ENCODE peak calls at places on chromosomes 6 and 20, in seven cellular contexts. O is MM.1S, P is ascending aorta, T is HCT116, N is spleen, C is GM23248, V is breast epithelium. H is an unnamed sample.

GRCh38 chr20:48945840-48946514 is 24.5 kb downstream of the ARFGEF2 start:
- DNase-seq in O (no peak), P (no peak), T (peak; percentile 81), N (no peak), C (peak; percentile 58), V (peak; percentile 83), H (no peak)

GRCh38 chr6:107820571-107821261 is 3.4 kb downstream of the SCML4 start:
- DNase-seq in O (no peak), P (no peak), T (no peak), N (no peak), C (peak; percentile 50), V (no peak), H (no peak)

GRCh38 chr6:41602864-41603608 is 35.2 kb upstream of the MDFI start:
- DNase-seq in O (peak; percentile 64), P (no peak), T (peak; percentile 81), N (peak; percentile 90), C (peak; percentile 87), V (peak; percentile 79), H (peak; percentile 89)

GRCh38 chr6:164290101-164290500 is 875.6 kb downstream of the QKI start:
- DNase-seq in O (no peak), P (no peak), T (no peak), N (no peak), C (no peak), V (no peak), H (no peak)

GRCh38 chr6:167892835-167893234 is 66.1 kb downstream of the AFDN start:
- DNase-seq in O (no peak), P (no peak), T (no peak), N (no peak), C (no peak), V (no peak), H (no peak)

GRCh38 chr6:99031957-99032356 is 84.2 kb upstream of the FBXL4 start:
- DNase-seq in O (no peak), P (no peak), T (no peak), N (no peak), C (no peak), V (no peak), H (no peak)

GRCh38 chr6:82246802-82247633 is 526 bp downstream of the IBTK start:
- DNase-seq in O (peak; percentile 36), P (no peak), T (peak; percentile 36), N (no peak), C (peak; percentile 79), V (peak; percentile 60), H (no peak)

GRCh38 chr20:62804632-62805364 is at the start of gene OGFR:
- DNase-seq in O (peak; percentile 65), P (no peak), T (no peak), N (peak; percentile 94), C (peak; percentile 74), V (no peak), H (peak; percentile 91)

GRCh38 chr6:79694623-79695311 is 63.6 kb downstream of the SH3BGRL2 start:
- DNase-seq in O (no peak), P (no peak), T (no peak), N (no peak), C (peak; percentile 37), V (no peak), H (no peak)

GRCh38 chr6:134810402-134810801 is 139.5 kb downstream of the ALDH8A1 start:
- DNase-seq in O (no peak), P (no peak), T (no peak), N (no peak), C (no peak), V (no peak), H (no peak)

GRCh38 chr6:156502969-156503504 is 274.1 kb upstream of the ARID1B start:
- DNase-seq in O (no peak), P (no peak), T (no peak), N (no peak), C (no peak), V (no peak), H (no peak)

GRCh38 chr6:3731700-3732099 is 19.8 kb downstream of the PXDC1 start:
- DNase-seq in O (no peak), P (no peak), T (no peak), N (peak; percentile 27), C (no peak), V (peak; percentile 52), H (no peak)

GRCh38 chr6:82701341-82701740 is 337.7 kb downstream of the TPBG start:
- DNase-seq in O (no peak), P (no peak), T (no peak), N (no peak), C (no peak), V (no peak), H (no peak)

GRCh38 chr6:62614442-62614841 is 328.4 kb upstream of the KHDRBS2 start:
- DNase-seq in O (no peak), P (no peak), T (no peak), N (no peak), C (no peak), V (no peak), H (no peak)

GRCh38 chr6:158815915-158816314 is 3.3 kb downstream of the EZR start:
- DNase-seq in O (no peak), P (no peak), T (no peak), N (no peak), C (no peak), V (no peak), H (no peak)
- H3K4me1 ChIP-seq in O (peaks cover 20% of the 10 kb centered on the region), P (peaks cover 19% of the 10 kb centered on the region), T (peaks cover 71% of the 10 kb centered on the region), N (peaks cover 57% of the 10 kb centered on the region), C (peaks cover 25% of the 10 kb centered on the region), V (no peaks in the 10 kb centered on the region), H (peaks cover 20% of the 10 kb centered on the region)

GRCh38 chr20:36153204-36153603 is 1.3 kb upstream of the EPB41L1 start:
- DNase-seq in O (no peak), P (no peak), T (no peak), N (no peak), C (no peak), V (no peak), H (peak; percentile 25)

GRCh38 chr20:36153754-36154695 is 515 bp upstream of the EPB41L1 start:
- DNase-seq in O (peak; percentile 62), P (peak; percentile 51), T (no peak), N (peak; percentile 87), C (peak; percentile 85), V (peak; percentile 90), H (peak; percentile 96)

GRCh38 chr20:36150847-36151539 is 3.5 kb upstream of the EPB41L1 start:
- DNase-seq in O (no peak), P (no peak), T (no peak), N (no peak), C (no peak), V (no peak), H (peak; percentile 54)

GRCh38 chr20:36150489-36150846 is 4.1 kb upstream of the EPB41L1 start:
- DNase-seq in O (no peak), P (no peak), T (no peak), N (no peak), C (no peak), V (no peak), H (no peak)

GRCh38 chr20:36152266-36152665 is 2.3 kb upstream of the EPB41L1 start:
- DNase-seq in O (no peak), P (no peak), T (no peak), N (no peak), C (no peak), V (no peak), H (peak; percentile 45)
- H3K27ac ChIP-seq in O (no peak overlapping the region), P (no peak overlapping the region), T (no peak overlapping the region), N (no peak overlapping the region), C (no peak overlapping the region), V (no peak overlapping the region), H (peak overlapping the region; percentile 59)

GRCh38 chr6:123640567-123641187 is 3.9 kb upstream of the TRDN start:
- DNase-seq in O (no peak), P (no peak), T (no peak), N (no peak), C (no peak), V (no peak), H (no peak)

GRCh38 chr6:123635567-123635966 is 1.2 kb downstream of the TRDN start:
- DNase-seq in O (no peak), P (no peak), T (no peak), N (no peak), C (no peak), V (no peak), H (no peak)

GRCh38 chr6:123635144-123635543 is 1.6 kb downstream of the TRDN start:
- DNase-seq in O (no peak), P (no peak), T (no peak), N (no peak), C (no peak), V (no peak), H (no peak)

GRCh38 chr6:123636771-123637170 is at the start of gene TRDN:
- DNase-seq in O (no peak), P (no peak), T (no peak), N (no peak), C (no peak), V (no peak), H (no peak)

DNA sequence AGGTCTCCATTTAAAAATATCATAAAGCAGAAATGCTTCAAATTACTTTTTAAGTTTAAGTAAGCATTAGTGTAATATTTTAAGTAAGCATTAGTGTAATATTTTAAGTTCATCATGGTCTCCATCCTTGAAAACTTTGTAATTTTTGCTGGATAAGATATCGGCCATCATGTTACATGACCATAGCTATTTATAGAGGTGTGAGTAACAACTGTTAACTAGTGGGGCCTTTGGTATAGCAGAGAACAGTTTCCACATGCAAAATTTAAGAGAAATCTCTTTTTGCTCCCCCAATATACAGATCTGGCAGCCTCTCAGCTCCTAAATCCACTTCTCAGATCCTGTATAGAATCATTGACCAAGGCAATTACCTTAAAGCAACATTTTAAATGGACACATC is 468 bp downstream of the TRDN start:
- DNase-seq in O (no peak), P (no peak), T (no peak), N (no peak), C (no peak), V (no peak), H (no peak)
- H3K4me3 ChIP-seq in O (no peak overlapping the region), P (no peak overlapping the region), T (no peak overlapping the region), N (no peak overlapping the region), C (no peak overlapping the region), V (no peak overlapping the region), H (no peak overlapping the region)

GRCh38 chr20:44693625-44694024 is 21.5 kb upstream of the CCN5 start:
- DNase-seq in O (no peak), P (no peak), T (no peak), N (no peak), C (no peak), V (no peak), H (no peak)

GRCh38 chr20:44690781-44691423 is 24.3 kb upstream of the CCN5 start:
- DNase-seq in O (no peak), P (no peak), T (no peak), N (no peak), C (peak; percentile 56), V (no peak), H (no peak)

GRCh38 chr20:44694159-44694558 is 21.0 kb upstream of the CCN5 start:
- DNase-seq in O (no peak), P (no peak), T (no peak), N (no peak), C (no peak), V (no peak), H (no peak)

GRCh38 chr20:44691424-44692423 is 23.4 kb upstream of the CCN5 start:
- DNase-seq in O (no peak), P (peak; percentile 58), T (no peak), N (no peak), C (peak; percentile 77), V (no peak), H (no peak)

DNA sequence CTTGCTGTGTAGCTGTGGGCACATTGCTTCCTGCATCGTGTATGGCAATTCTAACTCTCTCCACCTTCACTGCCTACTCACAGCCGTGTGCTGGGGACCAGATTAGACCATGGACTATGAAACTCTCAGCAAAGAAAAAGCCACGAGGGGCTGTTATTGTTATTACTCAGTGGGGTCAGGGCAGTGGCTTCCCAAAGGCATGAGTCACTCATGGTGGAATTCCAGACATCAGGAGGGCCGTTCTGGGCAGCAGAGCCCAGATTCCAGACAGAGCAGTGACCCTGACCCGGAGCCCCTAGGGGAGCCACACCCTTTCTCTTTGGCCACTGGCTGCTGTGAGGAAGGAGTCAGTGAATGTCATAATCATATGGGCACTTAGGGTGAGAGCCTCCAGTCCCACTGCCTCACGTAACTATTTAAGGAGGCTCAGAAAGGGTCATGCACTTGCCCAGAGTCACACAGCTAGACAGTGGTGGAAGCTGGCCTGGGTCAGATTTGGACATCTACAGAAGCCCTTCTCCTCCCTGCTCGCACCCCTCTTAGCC is 22.2 kb upstream of the CCN5 start:
- DNase-seq in O (no peak), P (peak; percentile 86), T (peak; percentile 71), N (no peak), C (peak; percentile 97), V (no peak), H (peak; percentile 94)
- H3K4me1 ChIP-seq in O (peaks cover 5% of the 10 kb centered on the region), P (peaks cover 54% of the 10 kb centered on the region), T (peaks cover 19% of the 10 kb centered on the region), N (no peaks in the 10 kb centered on the region), C (peaks cover 53% of the 10 kb centered on the region), V (peaks cover 3% of the 10 kb centered on the region), H (peaks cover 4% of the 10 kb centered on the region)